ENCODE peak calls at places on chromosomes 13 and 19, in five cellular contexts. F is ovary, W is aorta, S is stromal cell of bone marrow, Q is dorsolateral prefrontal cortex. A is an unnamed sample.

GRCh38 chr19:45677351-45678230 is 9.6 kb downstream of the GIPR start:
- DNase-seq in F (peak; percentile 41), S (no peak), W (peak; percentile 83), Q (peak; percentile 86), A (peak; percentile 79)

GRCh38 chr19:53549354-53549753 is 11.4 kb downstream of the ZNF331 start:
- DNase-seq in W (no peak), F (no peak), S (peak; percentile 75), Q (no peak), A (no peak)

GRCh38 chr19:33039108-33039599 is 25.5 kb downstream of the RHPN2 start:
- DNase-seq in Q (no peak), W (no peak), S (no peak), F (no peak), A (no peak)

GRCh38 chr19:38617283-38617763 is 430 bp downstream of the MAP4K1 start:
- DNase-seq in S (no peak), W (no peak), F (peak; percentile 47), Q (no peak), A (no peak)

GRCh38 chr13:51783432-51784094 is 20.4 kb downstream of the DHRS12 start:
- DNase-seq in S (no peak), Q (no peak), W (no peak), F (no peak), A (no peak)

GRCh38 chr19:10655457-10656312 is 1.5 kb downstream of the ILF3 start:
- DNase-seq in Q (no peak), F (no peak), S (no peak), W (no peak), A (peak; percentile 46)

GRCh38 chr13:50365683-50366391 is 350.6 kb downstream of the KCNRG start:
- DNase-seq in Q (no peak), F (no peak), S (no peak), W (no peak), A (peak; percentile 53)

GRCh38 chr19:52369463-52370340 is at the start of gene ZNF880:
- DNase-seq in Q (peak; percentile 88), W (peak; percentile 98), S (peak; percentile 86), F (peak; percentile 96), A (peak; percentile 85)

GRCh38 chr19:19659646-19660245 is 3.7 kb downstream of the ATP13A1 start:
- DNase-seq in F (peak; percentile 17), W (no peak), S (no peak), Q (no peak), A (no peak)

GRCh38 chr19:16829822-16830289 is 658 bp downstream of the SIN3B start:
- DNase-seq in Q (no peak), W (no peak), F (no peak), S (no peak), A (no peak)

GRCh38 chr13:110524484-110525254 is 36.9 kb downstream of the RAB20 start:
- DNase-seq in F (no peak), Q (no peak), W (no peak), S (no peak), A (peak; percentile 79)

GRCh38 chr13:24865158-24865557 is 101.2 kb downstream of the RNF17 start:
- DNase-seq in Q (no peak), F (no peak), S (peak; percentile 13), W (no peak), A (no peak)

GRCh38 chr19:28519218-28519779 is 693.7 kb downstream of the UQCRFS1 start:
- DNase-seq in W (no peak), Q (no peak), F (no peak), S (no peak), A (no peak)

GRCh38 chr13:94389544-94390351 is 89.7 kb downstream of the DCT start:
- DNase-seq in F (no peak), S (peak; percentile 24), W (no peak), Q (no peak), A (no peak)

GRCh38 chr13:35912841-35913240 is 218.3 kb downstream of the DCLK1 start:
- DNase-seq in S (no peak), F (no peak), Q (no peak), W (no peak), A (no peak)

GRCh38 chr19:39953915-39954314 is 17.1 kb upstream of the PSMC4 start:
- DNase-seq in W (no peak), F (no peak), Q (no peak), S (no peak), A (no peak)

GRCh38 chr19:5436948-5437306 is 18.3 kb upstream of the ZNRF4 start:
- DNase-seq in W (no peak), S (no peak), Q (no peak), F (no peak), A (no peak)

GRCh38 chr13:85930108-85930507 is 130.9 kb upstream of the SLITRK6 start:
- DNase-seq in W (no peak), F (no peak), Q (no peak), S (no peak), A (no peak)

A was measured in DMS79.